ENCODE peak calls at places on chromosome 18, in eight cellular contexts. W is transverse colon, S is sigmoid colon, C is tibial nerve, A is IMR-90, K is stomach, X is spleen, Z is A549. Y is an unnamed sample.

GRCh38 chr18:21747764-21748693 is 7.4 kb downstream of the MIB1 start:
- DNase-seq in W (no peak), S (no peak), C (no peak), A (no peak), K (no peak), X (no peak), Z (no peak), Y (no peak)

GRCh38 chr18:44893045-44893706 is 212.5 kb downstream of the SETBP1 start:
- DNase-seq in W (no peak), S (no peak), C (no peak), A (no peak), K (no peak), X (no peak), Z (no peak), Y (no peak)

GRCh38 chr18:26747131-26747475 is 118.4 kb downstream of the AQP4 start:
- DNase-seq in W (no peak), S (no peak), C (no peak), A (no peak), K (no peak), X (no peak), Z (peak; percentile 47), Y (no peak)

GRCh38 chr18:31970617-31971016 is 27.7 kb upstream of the TRAPPC8 start:
- DNase-seq in W (no peak), S (no peak), C (no peak), A (no peak), K (no peak), X (no peak), Z (no peak), Y (no peak)

GRCh38 chr18:50578651-50579050 is 18.8 kb downstream of the MAPK4 start:
- DNase-seq in W (no peak), S (no peak), C (no peak), A (no peak), K (no peak), X (no peak), Z (peak; percentile 36), Y (no peak)

GRCh38 chr18:55587341-55588000 is 521 bp downstream of the TCF4 start:
- DNase-seq in W (no peak), S (no peak), C (no peak), A (peak; percentile 51), K (no peak), X (no peak), Z (no peak), Y (no peak)

GRCh38 chr18:26471027-26471426 is 77.3 kb downstream of the KCTD1 start:
- DNase-seq in W (no peak), S (no peak), C (no peak), A (peak; percentile 66), K (no peak), X (no peak), Z (peak; percentile 86), Y (no peak)

GRCh38 chr18:10822457-10822856 is 296.6 kb downstream of the NAPG start:
- DNase-seq in W (no peak), S (no peak), C (no peak), A (no peak), K (no peak), X (no peak), Z (no peak), Y (no peak)

GRCh38 chr18:3066391-3067079 is 53.6 kb upstream of the LPIN2 start:
- DNase-seq in W (no peak), S (no peak), C (no peak), A (no peak), K (no peak), X (no peak), Z (no peak), Y (peak; percentile 9)

GRCh38 chr18:7682334-7682733 is 115.2 kb downstream of the PTPRM start:
- DNase-seq in W (no peak), S (no peak), C (no peak), A (no peak), K (no peak), X (no peak), Z (no peak), Y (no peak)

GRCh38 chr18:25321869-25322268 is 30.1 kb downstream of the ZNF521 start:
- DNase-seq in W (no peak), S (no peak), C (no peak), A (no peak), K (no peak), X (no peak), Z (no peak), Y (no peak)

GRCh38 chr18:75068682-75069435 is 140.1 kb downstream of the PTGR3 start:
- DNase-seq in W (no peak), S (no peak), C (no peak), A (no peak), K (no peak), X (no peak), Z (no peak), Y (no peak)

GRCh38 chr18:63311481-63312409 is 7.8 kb downstream of the BCL2 start:
- DNase-seq in W (no peak), S (no peak), C (no peak), A (no peak), K (no peak), X (no peak), Z (no peak), Y (no peak)

GRCh38 chr18:59623456-59624383 is 73.5 kb downstream of the CCBE1 start:
- DNase-seq in W (no peak), S (no peak), C (no peak), A (peak; percentile 63), K (no peak), X (no peak), Z (no peak), Y (no peak)
- H3K27ac ChIP-seq in W (no peak overlapping the region), S (peak overlapping the region; percentile 57), C (no peak overlapping the region), A (peak overlapping the region; percentile 40), K (no peak overlapping the region), X (no peak overlapping the region), Z (no peak overlapping the region), Y (no peak overlapping the region)

GRCh38 chr18:8704361-8705279 is 736 bp upstream of the MTCL1 start:
- DNase-seq in W (peak; percentile 89), S (peak; percentile 95), C (peak; percentile 80), A (peak; percentile 88), K (peak; percentile 92), X (peak; percentile 96), Z (peak; percentile 92), Y (peak; percentile 91)
- TF ChIP-seq POLR2A in W (peak; percentile 36), S (peak; percentile 58), C (peak; percentile 35), A (peak; percentile 36), K (no peak), X (no peak), Z (peak; percentile 58), Y (peak; percentile 68)

GRCh38 chr18:70326255-70326654 is 37.4 kb downstream of the SOCS6 start:
- DNase-seq in W (no peak), S (no peak), C (no peak), A (no peak), K (no peak), X (no peak), Z (no peak), Y (no peak)
- H3K27ac ChIP-seq in W (no peak overlapping the region), S (no peak overlapping the region), C (no peak overlapping the region), A (no peak overlapping the region), K (no peak overlapping the region), X (no peak overlapping the region), Z (peak overlapping the region; percentile 17), Y (no peak overlapping the region)

GRCh38 chr18:59660976-59661743 is 36.1 kb downstream of the CCBE1 start:
- DNase-seq in W (no peak), S (no peak), C (no peak), A (peak; percentile 69), K (no peak), X (no peak), Z (no peak), Y (no peak)
- TF ChIP-seq POLR2A in W (no peak), S (no peak), C (no peak), A (no peak), K (no peak), X (no peak), Z (no peak), Y (no peak)

DNA sequence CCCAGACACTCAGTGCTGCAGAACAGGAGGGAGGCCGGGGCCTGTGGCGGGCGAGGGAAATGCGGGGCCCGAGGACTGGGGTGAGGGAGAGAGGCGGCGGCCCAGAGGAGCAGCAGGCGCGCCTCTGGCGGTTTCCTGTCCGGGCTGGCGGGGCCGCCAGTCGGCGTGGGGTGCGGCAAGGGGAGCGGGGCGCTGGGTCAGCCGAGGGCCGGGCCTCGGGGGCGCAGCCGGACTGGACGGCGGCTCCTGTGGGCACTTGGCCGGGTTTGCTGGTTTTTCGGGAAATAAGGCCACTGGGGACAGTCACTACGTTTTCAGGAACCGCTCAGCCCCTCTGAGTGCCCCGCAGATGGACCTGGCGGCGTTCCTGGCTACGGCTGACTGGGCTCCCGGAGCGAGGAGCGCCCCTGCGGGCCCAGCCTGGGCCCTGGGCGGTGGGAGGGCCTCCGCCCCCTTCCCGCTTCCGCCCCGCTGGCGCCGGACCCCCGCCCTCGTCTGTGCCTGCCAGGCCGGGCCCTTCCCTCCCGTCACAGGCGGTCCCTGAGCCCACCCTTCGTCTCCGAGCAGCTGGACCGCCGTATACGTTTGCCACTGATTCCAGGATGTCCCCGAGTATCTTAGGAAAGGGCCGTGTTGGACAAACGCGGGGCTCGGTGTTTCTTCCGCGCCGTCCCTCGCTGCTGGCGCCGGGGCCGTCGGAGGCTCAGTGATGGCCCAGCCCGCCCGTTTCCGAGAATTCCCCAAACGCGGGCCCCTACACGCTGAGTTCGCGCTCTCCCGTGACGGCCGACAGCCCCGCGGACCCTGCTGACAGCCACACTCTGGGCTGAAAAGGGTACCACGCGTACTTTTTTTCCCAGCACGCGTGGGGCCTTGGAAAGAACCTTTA is 84.6 kb downstream of the FAM210A start:
- DNase-seq in W (no peak), S (peak; percentile 69), C (no peak), A (no peak), K (no peak), X (no peak), Z (no peak), Y (peak; percentile 72)
- H3K27ac ChIP-seq in W (peak overlapping the region; percentile 17), S (peak overlapping the region; percentile 60), C (no peak overlapping the region), A (no peak overlapping the region), K (peak overlapping the region; percentile 63), X (peak overlapping the region; percentile 54), Z (no peak overlapping the region), Y (peak overlapping the region; percentile 54)

Y was measured in heart left ventricle.